ENCODE peak calls at places on chromosomes 4 and X, in six cellular contexts. G, U, J, H, C and K are unnamed samples.
A peak's percentile ranks its signal among the peaks of the same experiment; 100 is the strongest.

GRCh38 chr4:153486281-153487151 is 20.4 kb downstream of the TMEM131L start:
- DNase-seq in G (no peak), U (peak; percentile 37), J (no peak), H (no peak), C (peak; percentile 63), K (no peak)

GRCh38 chrX:1661048-1661921 is 46.4 kb downstream of the ASMT start:
- DNase-seq in G (peak; percentile 64), U (no peak), J (peak; percentile 90), H (peak; percentile 68), C (no peak), K (peak; percentile 94)

GRCh38 chr4:87409420-87409939 is 12.9 kb upstream of the NUDT9 start:
- DNase-seq in G (no peak), U (no peak), J (no peak), H (no peak), C (no peak), K (no peak)

GRCh38 chr4:153533387-153533786 is 67.2 kb downstream of the TMEM131L start:
- DNase-seq in G (no peak), U (no peak), J (no peak), H (no peak), C (no peak), K (no peak)

GRCh38 chr4:19832388-19832787 is 419.3 kb upstream of the SLIT2 start:
- DNase-seq in G (no peak), U (no peak), J (no peak), H (no peak), C (no peak), K (no peak)

GRCh38 chrX:21529771-21530170 is 128.4 kb downstream of the KLHL34 start:
- DNase-seq in G (no peak), U (no peak), J (no peak), H (no peak), C (no peak), K (no peak)

GRCh38 chr4:53686521-53686920 is 95.2 kb upstream of the LNX1 start:
- DNase-seq in G (no peak), U (no peak), J (no peak), H (no peak), C (no peak), K (no peak)

GRCh38 chr4:185119927-185120630 is 23.0 kb upstream of the SLC25A4 start:
- DNase-seq in G (no peak), U (no peak), J (no peak), H (no peak), C (no peak), K (no peak)

GRCh38 chr4:152996101-152996500 is 60.0 kb downstream of the FHDC1 start:
- DNase-seq in G (no peak), U (no peak), J (no peak), H (no peak), C (peak; percentile 63), K (no peak)

GRCh38 chrX:41384041-41384705 is 50.2 kb downstream of the DDX3X start:
- DNase-seq in G (peak; percentile 78), U (no peak), J (peak; percentile 90), H (peak; percentile 79), C (no peak), K (peak; percentile 88)

GRCh38 chrX:50707376-50707775 is 106.6 kb downstream of the SHROOM4 start:
- DNase-seq in G (no peak), U (no peak), J (peak; percentile 48), H (peak; percentile 15), C (no peak), K (no peak)

GRCh38 chrX:16855363-16856075 is 14.6 kb downstream of the RBBP7 start:
- DNase-seq in G (no peak), U (no peak), J (no peak), H (no peak), C (no peak), K (no peak)

GRCh38 chr4:103171006-103171405 is 27.1 kb downstream of the CENPE start:
- DNase-seq in G (no peak), U (no peak), J (no peak), H (no peak), C (no peak), K (no peak)

GRCh38 chr4:168509786-168510185 is 12.9 kb downstream of the PALLD start:
- DNase-seq in G (no peak), U (no peak), J (no peak), H (no peak), C (no peak), K (no peak)

GRCh38 chrX:134236690-134237362 is at the start of gene CCDC160:
- DNase-seq in G (peak; percentile 48), U (peak; percentile 28), J (peak; percentile 49), H (peak; percentile 30), C (peak; percentile 50), K (peak; percentile 81)

GRCh38 chr4:56874918-56875317 is 32.8 kb upstream of the REST start:
- DNase-seq in G (no peak), U (no peak), J (no peak), H (no peak), C (no peak), K (no peak)

GRCh38 chr4:56870927-56871326 is 36.8 kb upstream of the REST start:
- DNase-seq in G (no peak), U (no peak), J (no peak), H (no peak), C (no peak), K (no peak)

GRCh38 chr4:56871357-56871993 is 36.2 kb upstream of the REST start:
- DNase-seq in G (no peak), U (no peak), J (no peak), H (no peak), C (no peak), K (no peak)

GRCh38 chr4:56876264-56876663 is 31.4 kb upstream of the REST start:
- DNase-seq in G (no peak), U (no peak), J (no peak), H (no peak), C (no peak), K (no peak)

DNA sequence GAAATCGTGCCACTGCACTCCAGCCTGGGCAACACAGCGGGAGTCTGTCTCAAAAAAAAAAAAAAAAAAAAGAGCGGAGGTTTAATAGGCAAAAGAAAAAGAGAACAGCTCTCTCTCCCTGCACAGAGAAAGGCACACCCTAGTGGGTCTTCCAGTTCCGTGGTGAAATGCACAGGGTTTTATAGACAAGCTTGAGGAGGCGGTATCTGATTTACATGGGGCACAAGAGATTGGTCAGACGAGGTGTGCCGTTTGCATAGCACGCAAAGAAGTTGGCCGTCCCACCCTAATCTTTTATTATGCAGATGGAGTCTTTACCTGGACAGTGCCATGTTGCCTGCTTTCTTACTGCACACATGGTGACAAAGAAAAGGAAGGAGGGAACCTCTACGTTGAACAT is 33.5 kb upstream of the REST start:
- DNase-seq in G (no peak), U (no peak), J (no peak), H (peak; percentile 56), C (no peak), K (no peak)
- TF ChIP-seq POLR2A in G (no peak), U (no peak), J (no peak), H (peak; percentile 45), C (no peak), K (no peak)

DNA sequence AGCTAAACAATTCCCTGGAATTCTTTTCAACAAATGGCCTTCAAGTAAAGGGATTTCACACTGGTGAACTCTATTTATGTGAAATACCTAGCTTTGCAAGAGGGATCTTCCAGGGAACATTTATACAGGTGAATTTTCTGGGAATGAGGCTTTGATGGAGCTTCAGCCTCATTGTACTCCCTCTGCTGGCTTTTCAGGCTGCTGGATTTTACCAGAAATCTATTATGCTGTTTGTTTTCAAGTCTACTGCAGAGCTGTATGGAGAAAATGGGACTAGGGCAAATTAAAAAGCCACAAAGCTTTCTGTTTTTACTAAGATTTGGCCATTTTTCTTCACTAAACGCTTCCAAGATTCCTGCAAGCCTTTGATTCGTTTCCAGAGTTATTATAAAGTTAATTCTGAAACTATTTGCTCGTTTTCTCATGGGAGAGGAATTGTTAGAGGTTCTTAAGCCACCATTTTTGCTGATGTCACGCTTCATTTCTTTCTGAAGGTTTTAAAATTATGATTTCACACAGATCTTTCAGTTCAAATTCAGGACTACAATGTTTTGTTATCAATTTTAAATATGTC is 31.6 kb downstream of the KDM6A start:
- DNase-seq in G (no peak), U (no peak), J (no peak), H (no peak), C (no peak), K (no peak)
- H3K4me3 ChIP-seq in G (no peak overlapping the region), U (no peak overlapping the region), J (no peak overlapping the region), H (no peak overlapping the region), C (no peak overlapping the region), K (no peak overlapping the region)

DNA sequence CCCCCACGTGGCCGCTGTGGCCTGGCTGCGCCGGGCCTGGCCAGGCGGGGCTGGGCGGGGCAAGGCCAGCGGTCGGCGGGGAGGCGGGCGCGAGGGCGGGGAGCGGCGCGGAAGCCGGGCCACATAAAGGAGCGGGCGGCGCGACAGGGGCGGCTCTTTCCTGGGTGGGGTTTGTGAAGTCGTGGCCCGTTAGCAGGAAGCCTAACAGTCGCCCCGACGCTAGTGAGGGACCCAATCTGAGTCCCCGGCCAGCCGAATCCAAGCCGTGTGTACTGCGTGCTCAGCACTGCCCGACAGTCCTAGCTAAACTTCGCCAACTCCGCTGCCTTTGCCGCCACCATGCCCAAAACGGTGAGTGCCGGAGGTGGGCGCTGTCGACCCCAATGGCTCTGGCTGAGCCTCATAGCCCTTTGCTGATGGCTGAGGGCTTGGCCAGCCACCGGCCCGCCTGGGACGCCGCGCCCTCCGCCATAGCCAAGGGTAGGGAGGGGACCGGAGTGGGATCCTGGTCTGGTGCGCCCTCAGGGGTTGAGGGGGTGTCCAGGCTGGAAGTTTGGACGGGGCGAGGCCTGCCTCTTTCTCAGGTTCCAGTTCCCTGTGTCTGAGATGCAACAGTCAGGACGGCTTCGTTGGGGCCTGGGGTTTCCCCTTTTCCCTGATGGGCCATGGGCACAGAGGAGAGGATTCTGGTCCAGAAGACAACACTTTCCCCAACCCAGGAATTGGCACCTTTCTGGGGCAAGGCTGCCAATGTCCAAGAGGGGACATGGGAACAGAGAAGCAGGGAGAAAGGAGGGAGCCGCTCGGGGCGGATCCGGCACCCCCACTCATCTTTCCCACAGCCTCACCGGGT is at the start of gene MSN:
- DNase-seq in G (peak; percentile 80), U (peak; percentile 36), J (peak; percentile 89), H (peak; percentile 76), C (peak; percentile 51), K (peak; percentile 96)
- TF ChIP-seq POLR2A in G (peak; percentile 76), U (peak; percentile 79), J (peak; percentile 41), H (peak; percentile 57), C (peak; percentile 26), K (no peak)

GRCh38 chrX:72182924-72183323 is 1.4 kb downstream of the PIN4 start:
- DNase-seq in G (no peak), U (no peak), J (no peak), H (no peak), C (no peak), K (no peak)
- H3K4me3 ChIP-seq in G (no peak overlapping the region), U (peak overlapping the region; percentile 88), J (no peak overlapping the region), H (no peak overlapping the region), C (peak overlapping the region; percentile 71), K (no peak overlapping the region)

DNA sequence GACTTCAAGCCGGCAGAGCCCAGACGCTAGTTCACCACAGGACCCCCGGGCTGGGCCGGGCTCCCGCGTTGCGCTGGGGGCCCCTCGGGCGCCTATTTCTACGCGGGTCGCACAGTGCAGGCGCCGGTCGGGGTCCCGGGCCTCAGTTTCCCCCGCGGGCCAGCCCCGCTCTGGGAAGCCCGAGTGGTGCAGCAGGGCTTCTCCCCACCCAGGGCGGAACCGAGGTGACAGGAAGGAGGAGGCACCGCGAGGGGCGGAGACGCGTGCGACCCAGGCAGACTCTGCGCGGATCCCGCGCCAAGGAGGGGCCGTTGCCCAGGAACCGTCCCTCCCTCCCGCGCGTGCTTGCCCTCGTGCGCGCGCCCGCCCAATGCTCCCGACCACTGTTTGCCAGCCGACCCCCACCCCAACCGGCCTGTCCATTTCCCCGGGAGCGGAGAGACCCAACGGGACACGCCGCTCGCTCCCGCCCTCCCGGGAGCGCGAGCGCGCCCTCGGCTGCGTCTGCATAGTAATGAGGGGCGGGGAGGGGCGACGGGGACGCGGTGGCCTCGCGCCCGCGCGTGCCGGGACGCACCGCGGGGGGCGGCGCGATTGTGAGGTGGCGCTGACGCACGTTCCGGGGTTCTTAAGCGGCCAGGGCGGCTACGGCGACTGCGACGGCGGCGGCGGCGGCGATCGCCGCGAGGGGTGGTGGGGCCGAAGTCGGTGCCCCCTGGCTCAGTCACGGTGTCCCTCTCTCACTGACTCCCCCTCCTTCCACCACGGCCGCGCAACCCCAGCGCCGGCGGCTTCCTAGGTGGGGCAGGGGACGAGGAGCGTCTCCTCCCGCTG is at the start of gene CPEB2:
- DNase-seq in G (peak; percentile 99), U (peak; percentile 56), J (peak; percentile 98), H (peak; percentile 96), C (peak; percentile 93), K (peak; percentile 99)
- TF ChIP-seq POLR2A in G (peak; percentile 99), U (peak; percentile 93), J (peak; percentile 99), H (peak; percentile 98), C (peak; percentile 79), K (peak; percentile 98)